ENCODE peak calls at places on chromosome 17, in nine cellular contexts. One of them, this sample, is unnamed.

GRCh38 chr17:18850679-18851078 is 7.3 kb upstream of the PRPSAP2 start:
- DNase-seq in NK-92 treated with Interleukin-12 subunit alpha and Interleukin-12 subunit beta, amount 100 ng/mL, for 24 hours: no peak
- DNase-seq in stromal cell of bone marrow: no peak
- DNase-seq in stimulated activated CD8-positive, alpha-beta memory T cell treated with anti-CD3 and anti-CD28 coated beads, Interleukin-4, amount 100 ng/mL, for 24 hours: no peak
- DNase-seq in HFF-Myc: no peak
- DNase-seq in Jurkat, Clone E6-1: no peak
- DNase-seq in aorta: no peak
- DNase-seq in left ventricle myocardium superior: no peak
- DNase-seq in hypothalamus: no peak
- DNase-seq in this sample: no peak

GRCh38 chr17:64750891-64751677 is 89.0 kb upstream of the SMURF2 start:
- DNase-seq in NK-92 treated with Interleukin-12 subunit alpha and Interleukin-12 subunit beta, amount 100 ng/mL, for 24 hours: no peak
- DNase-seq in stromal cell of bone marrow: no peak
- DNase-seq in stimulated activated CD8-positive, alpha-beta memory T cell treated with anti-CD3 and anti-CD28 coated beads, Interleukin-4, amount 100 ng/mL, for 24 hours: no peak
- DNase-seq in HFF-Myc: no peak
- DNase-seq in Jurkat, Clone E6-1: no peak
- DNase-seq in aorta: no peak
- DNase-seq in left ventricle myocardium superior: no peak
- DNase-seq in hypothalamus: no peak
- DNase-seq in this sample: no peak

GRCh38 chr17:15892679-15893332 is 52.1 kb upstream of the ADORA2B start:
- DNase-seq in NK-92 treated with Interleukin-12 subunit alpha and Interleukin-12 subunit beta, amount 100 ng/mL, for 24 hours: no peak
- DNase-seq in stromal cell of bone marrow: no peak
- DNase-seq in stimulated activated CD8-positive, alpha-beta memory T cell treated with anti-CD3 and anti-CD28 coated beads, Interleukin-4, amount 100 ng/mL, for 24 hours: no peak
- DNase-seq in HFF-Myc: no peak
- DNase-seq in Jurkat, Clone E6-1: no peak
- DNase-seq in aorta: no peak
- DNase-seq in left ventricle myocardium superior: no peak
- DNase-seq in hypothalamus: no peak
- DNase-seq in this sample: peak

GRCh38 chr17:8143581-8144400 is 8.4 kb downstream of the PER1 start:
- DNase-seq in NK-92 treated with Interleukin-12 subunit alpha and Interleukin-12 subunit beta, amount 100 ng/mL, for 24 hours: no peak
- DNase-seq in stromal cell of bone marrow: no peak
- DNase-seq in stimulated activated CD8-positive, alpha-beta memory T cell treated with anti-CD3 and anti-CD28 coated beads, Interleukin-4, amount 100 ng/mL, for 24 hours: no peak
- DNase-seq in HFF-Myc: no peak
- DNase-seq in Jurkat, Clone E6-1: no peak
- DNase-seq in aorta: no peak
- DNase-seq in left ventricle myocardium superior: no peak
- DNase-seq in hypothalamus: no peak
- DNase-seq in this sample: no peak

GRCh38 chr17:50372708-50373556 is at the start of the genes EME1 and MRPL27:
- DNase-seq in NK-92 treated with Interleukin-12 subunit alpha and Interleukin-12 subunit beta, amount 100 ng/mL, for 24 hours: peak
- DNase-seq in stromal cell of bone marrow: peak
- DNase-seq in stimulated activated CD8-positive, alpha-beta memory T cell treated with anti-CD3 and anti-CD28 coated beads, Interleukin-4, amount 100 ng/mL, for 24 hours: peak
- DNase-seq in HFF-Myc: peak
- DNase-seq in Jurkat, Clone E6-1: peak
- DNase-seq in aorta: peak
- DNase-seq in left ventricle myocardium superior: peak
- DNase-seq in hypothalamus: peak
- DNase-seq in this sample: peak

GRCh38 chr17:81445642-81446500 is 50.6 kb downstream of the BAHCC1 start:
- DNase-seq in NK-92 treated with Interleukin-12 subunit alpha and Interleukin-12 subunit beta, amount 100 ng/mL, for 24 hours: no peak
- DNase-seq in stromal cell of bone marrow: no peak
- DNase-seq in stimulated activated CD8-positive, alpha-beta memory T cell treated with anti-CD3 and anti-CD28 coated beads, Interleukin-4, amount 100 ng/mL, for 24 hours: no peak
- DNase-seq in HFF-Myc: no peak
- DNase-seq in Jurkat, Clone E6-1: no peak
- DNase-seq in aorta: no peak
- DNase-seq in left ventricle myocardium superior: no peak
- DNase-seq in hypothalamus: no peak
- DNase-seq in this sample: no peak

GRCh38 chr17:82419471-82419995 is 1.1 kb upstream of the OGFOD3 start:
- DNase-seq in NK-92 treated with Interleukin-12 subunit alpha and Interleukin-12 subunit beta, amount 100 ng/mL, for 24 hours: no peak
- DNase-seq in stromal cell of bone marrow: no peak
- DNase-seq in stimulated activated CD8-positive, alpha-beta memory T cell treated with anti-CD3 and anti-CD28 coated beads, Interleukin-4, amount 100 ng/mL, for 24 hours: no peak
- DNase-seq in HFF-Myc: no peak
- DNase-seq in Jurkat, Clone E6-1: peak
- DNase-seq in aorta: no peak
- DNase-seq in left ventricle myocardium superior: no peak
- DNase-seq in hypothalamus: no peak
- DNase-seq in this sample: no peak

GRCh38 chr17:82648761-82649474 is 674 bp upstream of the WDR45B start:
- DNase-seq in NK-92 treated with Interleukin-12 subunit alpha and Interleukin-12 subunit beta, amount 100 ng/mL, for 24 hours: no peak
- DNase-seq in stromal cell of bone marrow: no peak
- DNase-seq in stimulated activated CD8-positive, alpha-beta memory T cell treated with anti-CD3 and anti-CD28 coated beads, Interleukin-4, amount 100 ng/mL, for 24 hours: no peak
- DNase-seq in HFF-Myc: no peak
- DNase-seq in Jurkat, Clone E6-1: peak
- DNase-seq in aorta: peak
- DNase-seq in left ventricle myocardium superior: peak
- DNase-seq in hypothalamus: no peak
- DNase-seq in this sample: no peak

GRCh38 chr17:57308543-57309186 is 52.3 kb downstream of the MSI2 start:
- DNase-seq in NK-92 treated with Interleukin-12 subunit alpha and Interleukin-12 subunit beta, amount 100 ng/mL, for 24 hours: no peak
- DNase-seq in stromal cell of bone marrow: no peak
- DNase-seq in stimulated activated CD8-positive, alpha-beta memory T cell treated with anti-CD3 and anti-CD28 coated beads, Interleukin-4, amount 100 ng/mL, for 24 hours: no peak
- DNase-seq in HFF-Myc: no peak
- DNase-seq in Jurkat, Clone E6-1: no peak
- DNase-seq in aorta: no peak
- DNase-seq in left ventricle myocardium superior: no peak
- DNase-seq in hypothalamus: no peak
- DNase-seq in this sample: no peak

GRCh38 chr17:35082073-35082657 is 18.7 kb upstream of the RFFL start:
- DNase-seq in NK-92 treated with Interleukin-12 subunit alpha and Interleukin-12 subunit beta, amount 100 ng/mL, for 24 hours: no peak
- DNase-seq in stromal cell of bone marrow: peak
- DNase-seq in stimulated activated CD8-positive, alpha-beta memory T cell treated with anti-CD3 and anti-CD28 coated beads, Interleukin-4, amount 100 ng/mL, for 24 hours: no peak
- DNase-seq in HFF-Myc: peak
- DNase-seq in Jurkat, Clone E6-1: peak
- DNase-seq in aorta: no peak
- DNase-seq in left ventricle myocardium superior: no peak
- DNase-seq in hypothalamus: no peak
- DNase-seq in this sample: peak

GRCh38 chr17:59753522-59754467 is 46.3 kb downstream of the VMP1 start:
- DNase-seq in NK-92 treated with Interleukin-12 subunit alpha and Interleukin-12 subunit beta, amount 100 ng/mL, for 24 hours: no peak
- DNase-seq in stromal cell of bone marrow: peak
- DNase-seq in stimulated activated CD8-positive, alpha-beta memory T cell treated with anti-CD3 and anti-CD28 coated beads, Interleukin-4, amount 100 ng/mL, for 24 hours: no peak
- DNase-seq in HFF-Myc: peak
- DNase-seq in Jurkat, Clone E6-1: peak
- DNase-seq in aorta: no peak
- DNase-seq in left ventricle myocardium superior: no peak
- DNase-seq in hypothalamus: no peak
- DNase-seq in this sample: peak

GRCh38 chr17:43946766-43947165 is 4.5 kb upstream of the PPY start:
- DNase-seq in NK-92 treated with Interleukin-12 subunit alpha and Interleukin-12 subunit beta, amount 100 ng/mL, for 24 hours: no peak
- DNase-seq in stromal cell of bone marrow: no peak
- DNase-seq in stimulated activated CD8-positive, alpha-beta memory T cell treated with anti-CD3 and anti-CD28 coated beads, Interleukin-4, amount 100 ng/mL, for 24 hours: no peak
- DNase-seq in HFF-Myc: no peak
- DNase-seq in Jurkat, Clone E6-1: no peak
- DNase-seq in aorta: no peak
- DNase-seq in left ventricle myocardium superior: no peak
- DNase-seq in hypothalamus: no peak
- DNase-seq in this sample: no peak

GRCh38 chr17:35514561-35514960 is 22.9 kb downstream of the SLFN12L start:
- DNase-seq in NK-92 treated with Interleukin-12 subunit alpha and Interleukin-12 subunit beta, amount 100 ng/mL, for 24 hours: no peak
- DNase-seq in stromal cell of bone marrow: no peak
- DNase-seq in stimulated activated CD8-positive, alpha-beta memory T cell treated with anti-CD3 and anti-CD28 coated beads, Interleukin-4, amount 100 ng/mL, for 24 hours: no peak
- DNase-seq in HFF-Myc: no peak
- DNase-seq in Jurkat, Clone E6-1: no peak
- DNase-seq in aorta: no peak
- DNase-seq in left ventricle myocardium superior: no peak
- DNase-seq in hypothalamus: no peak
- DNase-seq in this sample: no peak

GRCh38 chr17:27646232-27646631 is 15.2 kb downstream of the LGALS9 start:
- DNase-seq in NK-92 treated with Interleukin-12 subunit alpha and Interleukin-12 subunit beta, amount 100 ng/mL, for 24 hours: no peak
- DNase-seq in stromal cell of bone marrow: no peak
- DNase-seq in stimulated activated CD8-positive, alpha-beta memory T cell treated with anti-CD3 and anti-CD28 coated beads, Interleukin-4, amount 100 ng/mL, for 24 hours: no peak
- DNase-seq in HFF-Myc: no peak
- DNase-seq in Jurkat, Clone E6-1: no peak
- DNase-seq in aorta: no peak
- DNase-seq in left ventricle myocardium superior: no peak
- DNase-seq in hypothalamus: no peak
- DNase-seq in this sample: no peak

GRCh38 chr17:49371178-49371834 is 9.3 kb upstream of the ZNF652 start:
- DNase-seq in NK-92 treated with Interleukin-12 subunit alpha and Interleukin-12 subunit beta, amount 100 ng/mL, for 24 hours: no peak
- DNase-seq in stromal cell of bone marrow: no peak
- DNase-seq in stimulated activated CD8-positive, alpha-beta memory T cell treated with anti-CD3 and anti-CD28 coated beads, Interleukin-4, amount 100 ng/mL, for 24 hours: no peak
- DNase-seq in HFF-Myc: no peak
- DNase-seq in Jurkat, Clone E6-1: no peak
- DNase-seq in aorta: no peak
- DNase-seq in left ventricle myocardium superior: no peak
- DNase-seq in hypothalamus: no peak
- DNase-seq in this sample: no peak

GRCh38 chr17:40350410-40351184 is 13.9 kb downstream of the GJD3 start:
- DNase-seq in NK-92 treated with Interleukin-12 subunit alpha and Interleukin-12 subunit beta, amount 100 ng/mL, for 24 hours: no peak
- DNase-seq in stromal cell of bone marrow: no peak
- DNase-seq in stimulated activated CD8-positive, alpha-beta memory T cell treated with anti-CD3 and anti-CD28 coated beads, Interleukin-4, amount 100 ng/mL, for 24 hours: no peak
- DNase-seq in HFF-Myc: no peak
- DNase-seq in Jurkat, Clone E6-1: no peak
- DNase-seq in aorta: no peak
- DNase-seq in left ventricle myocardium superior: peak
- DNase-seq in hypothalamus: no peak
- DNase-seq in this sample: no peak

GRCh38 chr17:43840814-43841213 is 6.2 kb upstream of the CD300LG start:
- DNase-seq in NK-92 treated with Interleukin-12 subunit alpha and Interleukin-12 subunit beta, amount 100 ng/mL, for 24 hours: no peak
- DNase-seq in stromal cell of bone marrow: no peak
- DNase-seq in stimulated activated CD8-positive, alpha-beta memory T cell treated with anti-CD3 and anti-CD28 coated beads, Interleukin-4, amount 100 ng/mL, for 24 hours: no peak
- DNase-seq in HFF-Myc: no peak
- DNase-seq in Jurkat, Clone E6-1: no peak
- DNase-seq in aorta: no peak
- DNase-seq in left ventricle myocardium superior: no peak
- DNase-seq in hypothalamus: no peak
- DNase-seq in this sample: no peak

GRCh38 chr17:30244853-30245385 is 9.4 kb upstream of the SLC6A4 start:
- DNase-seq in NK-92 treated with Interleukin-12 subunit alpha and Interleukin-12 subunit beta, amount 100 ng/mL, for 24 hours: no peak
- DNase-seq in stromal cell of bone marrow: peak
- DNase-seq in stimulated activated CD8-positive, alpha-beta memory T cell treated with anti-CD3 and anti-CD28 coated beads, Interleukin-4, amount 100 ng/mL, for 24 hours: no peak
- DNase-seq in HFF-Myc: peak
- DNase-seq in Jurkat, Clone E6-1: no peak
- DNase-seq in aorta: no peak
- DNase-seq in left ventricle myocardium superior: no peak
- DNase-seq in hypothalamus: no peak
- DNase-seq in this sample: peak

GRCh38 chr17:17754719-17755686 is 73.7 kb downstream of the RAI1 start:
- DNase-seq in NK-92 treated with Interleukin-12 subunit alpha and Interleukin-12 subunit beta, amount 100 ng/mL, for 24 hours: no peak
- DNase-seq in stromal cell of bone marrow: no peak
- DNase-seq in stimulated activated CD8-positive, alpha-beta memory T cell treated with anti-CD3 and anti-CD28 coated beads, Interleukin-4, amount 100 ng/mL, for 24 hours: no peak
- DNase-seq in HFF-Myc: no peak
- DNase-seq in Jurkat, Clone E6-1: no peak
- DNase-seq in aorta: no peak
- DNase-seq in left ventricle myocardium superior: peak
- DNase-seq in hypothalamus: no peak
- DNase-seq in this sample: no peak

GRCh38 chr17:32519769-32520701 is 33.2 kb downstream of the CDK5R1 start:
- DNase-seq in NK-92 treated with Interleukin-12 subunit alpha and Interleukin-12 subunit beta, amount 100 ng/mL, for 24 hours: peak
- DNase-seq in stromal cell of bone marrow: no peak
- DNase-seq in stimulated activated CD8-positive, alpha-beta memory T cell treated with anti-CD3 and anti-CD28 coated beads, Interleukin-4, amount 100 ng/mL, for 24 hours: peak
- DNase-seq in HFF-Myc: no peak
- DNase-seq in Jurkat, Clone E6-1: no peak
- DNase-seq in aorta: no peak
- DNase-seq in left ventricle myocardium superior: no peak
- DNase-seq in hypothalamus: no peak
- DNase-seq in this sample: no peak

GRCh38 chr17:7095642-7096041 is 15.6 kb upstream of the CLEC10A start:
- DNase-seq in NK-92 treated with Interleukin-12 subunit alpha and Interleukin-12 subunit beta, amount 100 ng/mL, for 24 hours: no peak
- DNase-seq in stromal cell of bone marrow: no peak
- DNase-seq in stimulated activated CD8-positive, alpha-beta memory T cell treated with anti-CD3 and anti-CD28 coated beads, Interleukin-4, amount 100 ng/mL, for 24 hours: no peak
- DNase-seq in HFF-Myc: no peak
- DNase-seq in Jurkat, Clone E6-1: no peak
- DNase-seq in aorta: no peak
- DNase-seq in left ventricle myocardium superior: no peak
- DNase-seq in hypothalamus: no peak
- DNase-seq in this sample: no peak

GRCh38 chr17:43940630-43941029 is 1.6 kb downstream of the PPY start:
- DNase-seq in NK-92 treated with Interleukin-12 subunit alpha and Interleukin-12 subunit beta, amount 100 ng/mL, for 24 hours: peak
- DNase-seq in stromal cell of bone marrow: no peak
- DNase-seq in stimulated activated CD8-positive, alpha-beta memory T cell treated with anti-CD3 and anti-CD28 coated beads, Interleukin-4, amount 100 ng/mL, for 24 hours: no peak
- DNase-seq in HFF-Myc: no peak
- DNase-seq in Jurkat, Clone E6-1: peak
- DNase-seq in aorta: no peak
- DNase-seq in left ventricle myocardium superior: peak
- DNase-seq in hypothalamus: no peak
- DNase-seq in this sample: no peak

GRCh38 chr17:49290690-49291326 is 60.2 kb upstream of the PHOSPHO1 start:
- DNase-seq in NK-92 treated with Interleukin-12 subunit alpha and Interleukin-12 subunit beta, amount 100 ng/mL, for 24 hours: no peak
- DNase-seq in stromal cell of bone marrow: peak
- DNase-seq in stimulated activated CD8-positive, alpha-beta memory T cell treated with anti-CD3 and anti-CD28 coated beads, Interleukin-4, amount 100 ng/mL, for 24 hours: no peak
- DNase-seq in HFF-Myc: peak
- DNase-seq in Jurkat, Clone E6-1: peak
- DNase-seq in aorta: no peak
- DNase-seq in left ventricle myocardium superior: no peak
- DNase-seq in hypothalamus: no peak
- DNase-seq in this sample: no peak

GRCh38 chr17:80277751-80278671 is 17.4 kb downstream of the RNF213 start:
- DNase-seq in NK-92 treated with Interleukin-12 subunit alpha and Interleukin-12 subunit beta, amount 100 ng/mL, for 24 hours: no peak
- DNase-seq in stromal cell of bone marrow: no peak
- DNase-seq in stimulated activated CD8-positive, alpha-beta memory T cell treated with anti-CD3 and anti-CD28 coated beads, Interleukin-4, amount 100 ng/mL, for 24 hours: no peak
- DNase-seq in HFF-Myc: no peak
- DNase-seq in Jurkat, Clone E6-1: no peak
- DNase-seq in aorta: peak
- DNase-seq in left ventricle myocardium superior: no peak
- DNase-seq in hypothalamus: no peak
- DNase-seq in this sample: no peak

GRCh38 chr17:73133911-73134649 is 30.7 kb upstream of the SSTR2 start:
- DNase-seq in NK-92 treated with Interleukin-12 subunit alpha and Interleukin-12 subunit beta, amount 100 ng/mL, for 24 hours: no peak
- DNase-seq in stromal cell of bone marrow: no peak
- DNase-seq in stimulated activated CD8-positive, alpha-beta memory T cell treated with anti-CD3 and anti-CD28 coated beads, Interleukin-4, amount 100 ng/mL, for 24 hours: no peak
- DNase-seq in HFF-Myc: no peak
- DNase-seq in Jurkat, Clone E6-1: no peak
- DNase-seq in aorta: no peak
- DNase-seq in left ventricle myocardium superior: no peak
- DNase-seq in hypothalamus: no peak
- DNase-seq in this sample: no peak

GRCh38 chr17:49061524-49061943 is 64.3 kb downstream of the IGF2BP1 start:
- DNase-seq in NK-92 treated with Interleukin-12 subunit alpha and Interleukin-12 subunit beta, amount 100 ng/mL, for 24 hours: no peak
- DNase-seq in stromal cell of bone marrow: no peak
- DNase-seq in stimulated activated CD8-positive, alpha-beta memory T cell treated with anti-CD3 and anti-CD28 coated beads, Interleukin-4, amount 100 ng/mL, for 24 hours: no peak
- DNase-seq in HFF-Myc: no peak
- DNase-seq in Jurkat, Clone E6-1: no peak
- DNase-seq in aorta: no peak
- DNase-seq in left ventricle myocardium superior: no peak
- DNase-seq in hypothalamus: no peak
- DNase-seq in this sample: no peak

GRCh38 chr17:2122641-2123302 is 67.9 kb downstream of the HIC1 start:
- DNase-seq in NK-92 treated with Interleukin-12 subunit alpha and Interleukin-12 subunit beta, amount 100 ng/mL, for 24 hours: no peak
- DNase-seq in stromal cell of bone marrow: no peak
- DNase-seq in stimulated activated CD8-positive, alpha-beta memory T cell treated with anti-CD3 and anti-CD28 coated beads, Interleukin-4, amount 100 ng/mL, for 24 hours: no peak
- DNase-seq in HFF-Myc: no peak
- DNase-seq in Jurkat, Clone E6-1: no peak
- DNase-seq in aorta: peak
- DNase-seq in left ventricle myocardium superior: peak
- DNase-seq in hypothalamus: no peak
- DNase-seq in this sample: no peak

GRCh38 chr17:66941249-66941648 is 23.3 kb upstream of the CACNG4 start:
- DNase-seq in NK-92 treated with Interleukin-12 subunit alpha and Interleukin-12 subunit beta, amount 100 ng/mL, for 24 hours: no peak
- DNase-seq in stromal cell of bone marrow: no peak
- DNase-seq in stimulated activated CD8-positive, alpha-beta memory T cell treated with anti-CD3 and anti-CD28 coated beads, Interleukin-4, amount 100 ng/mL, for 24 hours: no peak
- DNase-seq in HFF-Myc: no peak
- DNase-seq in Jurkat, Clone E6-1: no peak
- DNase-seq in aorta: no peak
- DNase-seq in left ventricle myocardium superior: no peak
- DNase-seq in hypothalamus: no peak
- DNase-seq in this sample: no peak

GRCh38 chr17:48335858-48336500 is 94.0 kb downstream of the SKAP1 start:
- DNase-seq in NK-92 treated with Interleukin-12 subunit alpha and Interleukin-12 subunit beta, amount 100 ng/mL, for 24 hours: no peak
- DNase-seq in stromal cell of bone marrow: peak
- DNase-seq in stimulated activated CD8-positive, alpha-beta memory T cell treated with anti-CD3 and anti-CD28 coated beads, Interleukin-4, amount 100 ng/mL, for 24 hours: no peak
- DNase-seq in HFF-Myc: peak
- DNase-seq in Jurkat, Clone E6-1: peak
- DNase-seq in aorta: no peak
- DNase-seq in left ventricle myocardium superior: no peak
- DNase-seq in hypothalamus: no peak
- DNase-seq in this sample: no peak

GRCh38 chr17:27224526-27225315 is 69.2 kb upstream of the WSB1 start:
- DNase-seq in NK-92 treated with Interleukin-12 subunit alpha and Interleukin-12 subunit beta, amount 100 ng/mL, for 24 hours: no peak
- DNase-seq in stromal cell of bone marrow: no peak
- DNase-seq in stimulated activated CD8-positive, alpha-beta memory T cell treated with anti-CD3 and anti-CD28 coated beads, Interleukin-4, amount 100 ng/mL, for 24 hours: no peak
- DNase-seq in HFF-Myc: no peak
- DNase-seq in Jurkat, Clone E6-1: no peak
- DNase-seq in aorta: no peak
- DNase-seq in left ventricle myocardium superior: no peak
- DNase-seq in hypothalamus: no peak
- DNase-seq in this sample: no peak

GRCh38 chr17:32314636-32315035 is 27.3 kb downstream of the C17orf75 start:
- DNase-seq in NK-92 treated with Interleukin-12 subunit alpha and Interleukin-12 subunit beta, amount 100 ng/mL, for 24 hours: no peak
- DNase-seq in stromal cell of bone marrow: no peak
- DNase-seq in stimulated activated CD8-positive, alpha-beta memory T cell treated with anti-CD3 and anti-CD28 coated beads, Interleukin-4, amount 100 ng/mL, for 24 hours: no peak
- DNase-seq in HFF-Myc: no peak
- DNase-seq in Jurkat, Clone E6-1: no peak
- DNase-seq in aorta: no peak
- DNase-seq in left ventricle myocardium superior: no peak
- DNase-seq in hypothalamus: no peak
- DNase-seq in this sample: no peak